ENCODE peak calls at places on chromosome 19, in six cellular contexts. One of them, this sample, is unnamed. For H3K4me1, the result is how much of the 10 kb centered on the place peaks cover.

GRCh38 chr19:45765365-45766292 is 3.4 kb downstream of the SIX5 start:
- DNase-seq in heart right ventricle: peak
- DNase-seq in OCI-LY7: no peak
- DNase-seq in right lobe of liver: no peak
- DNase-seq in hepatocyte: no peak
- DNase-seq in suprapubic skin: no peak
- DNase-seq in this sample: no peak

GRCh38 chr19:44939668-44940067 is 2.4 kb upstream of the APOC4 start:
- DNase-seq in heart right ventricle: no peak
- DNase-seq in OCI-LY7: no peak
- DNase-seq in right lobe of liver: peak
- DNase-seq in hepatocyte: no peak
- DNase-seq in suprapubic skin: no peak
- DNase-seq in this sample: no peak

GRCh38 chr19:11268783-11269267 is 6.5 kb upstream of the DOCK6 start:
- DNase-seq in heart right ventricle: peak
- DNase-seq in OCI-LY7: no peak
- DNase-seq in right lobe of liver: peak
- DNase-seq in hepatocyte: no peak
- DNase-seq in suprapubic skin: no peak
- DNase-seq in this sample: peak

GRCh38 chr19:55563261-55563690 is 17.4 kb downstream of the ZNF579 start:
- DNase-seq in heart right ventricle: peak
- DNase-seq in OCI-LY7: no peak
- DNase-seq in right lobe of liver: no peak
- DNase-seq in hepatocyte: peak
- DNase-seq in suprapubic skin: no peak
- DNase-seq in this sample: peak

GRCh38 chr19:45528744-45529453 is 21.6 kb downstream of the VASP start:
- DNase-seq in heart right ventricle: no peak
- DNase-seq in OCI-LY7: no peak
- DNase-seq in right lobe of liver: peak
- DNase-seq in hepatocyte: peak
- DNase-seq in suprapubic skin: no peak
- DNase-seq in this sample: no peak

GRCh38 chr19:38361633-38362075 is 12.7 kb upstream of the PSMD8 start:
- DNase-seq in heart right ventricle: peak
- DNase-seq in OCI-LY7: peak
- DNase-seq in right lobe of liver: peak
- DNase-seq in hepatocyte: peak
- DNase-seq in suprapubic skin: peak
- DNase-seq in this sample: peak

GRCh38 chr19:55368701-55369563 is 1.3 kb downstream of the IL11 start:
- DNase-seq in heart right ventricle: no peak
- DNase-seq in OCI-LY7: no peak
- DNase-seq in right lobe of liver: no peak
- DNase-seq in hepatocyte: peak
- DNase-seq in suprapubic skin: no peak
- DNase-seq in this sample: no peak

GRCh38 chr19:36006955-36007354 is 1.7 kb downstream of the SYNE4 start:
- DNase-seq in heart right ventricle: no peak
- DNase-seq in OCI-LY7: no peak
- DNase-seq in right lobe of liver: no peak
- DNase-seq in hepatocyte: no peak
- DNase-seq in suprapubic skin: no peak
- DNase-seq in this sample: no peak

GRCh38 chr19:9159891-9160290 is 18.9 kb upstream of the OR7D2 start:
- DNase-seq in heart right ventricle: no peak
- DNase-seq in OCI-LY7: no peak
- DNase-seq in right lobe of liver: no peak
- DNase-seq in hepatocyte: no peak
- DNase-seq in suprapubic skin: no peak
- DNase-seq in this sample: no peak

GRCh38 chr19:18700501-18701249 is 17.2 kb downstream of the CRTC1 start:
- DNase-seq in heart right ventricle: peak
- DNase-seq in OCI-LY7: peak
- DNase-seq in right lobe of liver: peak
- DNase-seq in hepatocyte: peak
- DNase-seq in suprapubic skin: no peak
- DNase-seq in this sample: peak

GRCh38 chr19:10043286-10043927 is 30.1 kb downstream of the RDH8 start:
- DNase-seq in heart right ventricle: no peak
- DNase-seq in OCI-LY7: no peak
- DNase-seq in right lobe of liver: no peak
- DNase-seq in hepatocyte: no peak
- DNase-seq in suprapubic skin: no peak
- DNase-seq in this sample: no peak

GRCh38 chr19:44904426-44904994 is 1.1 kb upstream of the APOE start:
- DNase-seq in heart right ventricle: no peak
- DNase-seq in OCI-LY7: peak
- DNase-seq in right lobe of liver: no peak
- DNase-seq in hepatocyte: peak
- DNase-seq in suprapubic skin: no peak
- DNase-seq in this sample: no peak

GRCh38 chr19:4676955-4677731 is 7.0 kb upstream of the MYDGF start:
- DNase-seq in heart right ventricle: no peak
- DNase-seq in OCI-LY7: peak
- DNase-seq in right lobe of liver: no peak
- DNase-seq in hepatocyte: peak
- DNase-seq in suprapubic skin: no peak
- DNase-seq in this sample: no peak

GRCh38 chr19:18253716-18254115 is 20.5 kb downstream of the IQCN start:
- DNase-seq in heart right ventricle: no peak
- DNase-seq in OCI-LY7: peak
- DNase-seq in right lobe of liver: no peak
- DNase-seq in hepatocyte: no peak
- DNase-seq in suprapubic skin: no peak
- DNase-seq in this sample: no peak

GRCh38 chr19:51689751-51690358 is 3.3 kb upstream of the SPACA6 start:
- DNase-seq in heart right ventricle: peak
- DNase-seq in OCI-LY7: no peak
- DNase-seq in right lobe of liver: peak
- DNase-seq in hepatocyte: peak
- DNase-seq in suprapubic skin: no peak
- DNase-seq in this sample: peak

GRCh38 chr19:32346901-32347300 is 1.5 kb downstream of the ZNF507 start:
- DNase-seq in heart right ventricle: no peak
- DNase-seq in OCI-LY7: no peak
- DNase-seq in right lobe of liver: no peak
- DNase-seq in hepatocyte: no peak
- DNase-seq in suprapubic skin: no peak
- DNase-seq in this sample: no peak

GRCh38 chr19:4088065-4088679 is 21.5 kb upstream of the ZBTB7A start:
- DNase-seq in heart right ventricle: no peak
- DNase-seq in OCI-LY7: no peak
- DNase-seq in right lobe of liver: no peak
- DNase-seq in hepatocyte: no peak
- DNase-seq in suprapubic skin: no peak
- DNase-seq in this sample: no peak

GRCh38 chr19:50205681-50206138 is 2.3 kb downstream of the MYH14 start:
- DNase-seq in heart right ventricle: no peak
- DNase-seq in OCI-LY7: no peak
- DNase-seq in right lobe of liver: peak
- DNase-seq in hepatocyte: peak
- DNase-seq in suprapubic skin: no peak
- DNase-seq in this sample: no peak

GRCh38 chr19:34172661-34173144 is 399 bp downstream of the LSM14A start:
- DNase-seq in heart right ventricle: no peak
- DNase-seq in OCI-LY7: peak
- DNase-seq in right lobe of liver: no peak
- DNase-seq in hepatocyte: peak
- DNase-seq in suprapubic skin: no peak
- DNase-seq in this sample: peak

GRCh38 chr19:45138303-45138751 is 22.5 kb downstream of the NKPD1 start:
- DNase-seq in heart right ventricle: no peak
- DNase-seq in OCI-LY7: peak
- DNase-seq in right lobe of liver: no peak
- DNase-seq in hepatocyte: no peak
- DNase-seq in suprapubic skin: no peak
- DNase-seq in this sample: no peak

GRCh38 chr19:48393559-48394330 is at the start of gene GRIN2D:
- DNase-seq in heart right ventricle: no peak
- DNase-seq in OCI-LY7: peak
- DNase-seq in right lobe of liver: no peak
- DNase-seq in hepatocyte: peak
- DNase-seq in suprapubic skin: no peak
- DNase-seq in this sample: no peak
- TF ChIP-seq CTCF in heart right ventricle: no peak
- TF ChIP-seq CTCF in OCI-LY7: peak
- TF ChIP-seq CTCF in right lobe of liver: no peak
- TF ChIP-seq CTCF in hepatocyte: peak
- TF ChIP-seq CTCF in suprapubic skin: no peak
- TF ChIP-seq CTCF in this sample: no peak

GRCh38 chr19:5890099-5890498 is 13.5 kb downstream of the NDUFA11 start:
- DNase-seq in heart right ventricle: no peak
- DNase-seq in OCI-LY7: no peak
- DNase-seq in right lobe of liver: no peak
- DNase-seq in hepatocyte: no peak
- DNase-seq in suprapubic skin: no peak
- DNase-seq in this sample: no peak
- H3K4me3 ChIP-seq in heart right ventricle: no peak
- H3K4me3 ChIP-seq in OCI-LY7: no peak
- H3K4me3 ChIP-seq in right lobe of liver: no peak
- H3K4me3 ChIP-seq in hepatocyte: no peak
- H3K4me3 ChIP-seq in suprapubic skin: no peak
- H3K4me3 ChIP-seq in this sample: no peak

GRCh38 chr19:591099-591958 is 1.6 kb downstream of the HCN2 start:
- DNase-seq in heart right ventricle: no peak
- DNase-seq in OCI-LY7: no peak
- DNase-seq in right lobe of liver: no peak
- DNase-seq in hepatocyte: peak
- DNase-seq in suprapubic skin: no peak
- DNase-seq in this sample: no peak
- H3K4me1 ChIP-seq in heart right ventricle: under half
- H3K4me1 ChIP-seq in OCI-LY7: under half
- H3K4me1 ChIP-seq in right lobe of liver: under half
- H3K4me1 ChIP-seq in hepatocyte: under half
- H3K4me1 ChIP-seq in suprapubic skin: under half
- H3K4me1 ChIP-seq in this sample: under half

GRCh38 chr19:29784598-29785223 is 27.1 kb upstream of the CCNE1 start:
- DNase-seq in heart right ventricle: no peak
- DNase-seq in OCI-LY7: no peak
- DNase-seq in right lobe of liver: no peak
- DNase-seq in hepatocyte: no peak
- DNase-seq in suprapubic skin: no peak
- DNase-seq in this sample: no peak

GRCh38 chr19:29783627-29784190 is 28.1 kb upstream of the CCNE1 start:
- DNase-seq in heart right ventricle: no peak
- DNase-seq in OCI-LY7: no peak
- DNase-seq in right lobe of liver: no peak
- DNase-seq in hepatocyte: no peak
- DNase-seq in suprapubic skin: no peak
- DNase-seq in this sample: no peak

GRCh38 chr19:29785360-29785759 is 26.4 kb upstream of the CCNE1 start:
- DNase-seq in heart right ventricle: no peak
- DNase-seq in OCI-LY7: no peak
- DNase-seq in right lobe of liver: no peak
- DNase-seq in hepatocyte: no peak
- DNase-seq in suprapubic skin: no peak
- DNase-seq in this sample: no peak

GRCh38 chr19:29789007-29789406 is 22.8 kb upstream of the CCNE1 start:
- DNase-seq in heart right ventricle: no peak
- DNase-seq in OCI-LY7: no peak
- DNase-seq in right lobe of liver: no peak
- DNase-seq in hepatocyte: no peak
- DNase-seq in suprapubic skin: no peak
- DNase-seq in this sample: no peak

DNA sequence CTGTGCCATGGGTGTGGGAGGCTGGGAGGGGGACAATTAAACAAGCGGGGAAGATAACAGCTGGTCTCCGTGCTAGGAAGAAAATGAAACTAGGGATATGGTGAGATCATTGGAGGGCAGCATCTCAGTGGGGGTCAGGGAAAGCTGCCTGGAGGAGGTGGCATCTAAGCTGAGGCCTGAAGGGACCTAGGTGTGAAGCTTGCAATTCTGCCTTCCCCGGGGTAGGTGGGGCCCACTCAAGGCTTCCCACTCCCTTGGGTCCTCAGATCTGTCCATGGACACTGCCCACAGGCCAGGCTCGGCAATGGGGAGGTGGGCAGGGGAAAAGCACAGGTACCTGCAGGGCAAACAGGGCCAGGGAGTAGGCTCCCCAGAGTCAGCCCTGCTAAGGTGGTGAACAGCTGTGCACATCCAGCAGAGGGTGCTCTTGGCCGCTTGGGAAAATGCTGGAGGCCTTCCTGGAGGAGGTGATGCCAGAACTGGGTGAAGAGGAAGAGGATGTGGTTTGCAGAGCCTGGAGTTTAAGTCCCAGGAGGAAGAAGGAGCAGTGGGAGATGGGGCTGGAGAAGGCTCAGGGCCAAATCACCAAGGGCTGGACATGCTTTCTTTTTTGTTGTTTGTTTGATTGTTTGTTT is 25.7 kb upstream of the CCNE1 start:
- DNase-seq in heart right ventricle: no peak
- DNase-seq in OCI-LY7: peak
- DNase-seq in right lobe of liver: no peak
- DNase-seq in hepatocyte: no peak
- DNase-seq in suprapubic skin: no peak
- DNase-seq in this sample: no peak
- TF ChIP-seq CTCF in heart right ventricle: no peak
- TF ChIP-seq CTCF in OCI-LY7: peak
- TF ChIP-seq CTCF in right lobe of liver: no peak
- TF ChIP-seq CTCF in hepatocyte: no peak
- TF ChIP-seq CTCF in suprapubic skin: no peak
- TF ChIP-seq CTCF in this sample: no peak

GRCh38 chr19:2149980-2150793 is 1.2 kb downstream of the AP3D1 start:
- DNase-seq in heart right ventricle: no peak
- DNase-seq in OCI-LY7: no peak
- DNase-seq in right lobe of liver: no peak
- DNase-seq in hepatocyte: no peak
- DNase-seq in suprapubic skin: no peak
- DNase-seq in this sample: no peak
- H3K4me3 ChIP-seq in heart right ventricle: peak
- H3K4me3 ChIP-seq in OCI-LY7: peak
- H3K4me3 ChIP-seq in right lobe of liver: peak
- H3K4me3 ChIP-seq in hepatocyte: peak
- H3K4me3 ChIP-seq in suprapubic skin: peak
- H3K4me3 ChIP-seq in this sample: peak